ENCODE peak calls at places on chromosomes 1 and 21, in six cellular contexts. F, U, D, L, W and X are unnamed samples.

GRCh38 chr1:31182352-31182751 is 57.3 kb downstream of the NKAIN1 start:
- DNase-seq in F (peak), U (peak), D (peak), L (peak), W (peak), X (peak)

GRCh38 chr1:37151789-37152188 is 117.5 kb upstream of the GRIK3 start:
- DNase-seq in F (no peak), U (no peak), D (no peak), L (no peak), W (no peak), X (no peak)

GRCh38 chr1:88595355-88595754 is 88.7 kb upstream of the PKN2 start:
- DNase-seq in F (peak), U (peak), D (no peak), L (peak), W (no peak), X (no peak)

GRCh38 chr1:204972461-204972860 is 70.6 kb upstream of the CNTN2 start:
- DNase-seq in F (no peak), U (no peak), D (no peak), L (no peak), W (no peak), X (no peak)

GRCh38 chr1:42322577-42322976 is 12.5 kb downstream of the FOXJ3 start:
- DNase-seq in F (no peak), U (peak), D (no peak), L (no peak), W (no peak), X (no peak)

GRCh38 chr1:156876281-156876680 is 15.6 kb downstream of the NTRK1 start:
- DNase-seq in F (no peak), U (no peak), D (no peak), L (no peak), W (no peak), X (peak)

GRCh38 chr1:116772648-116773045 is 18.4 kb downstream of the CD2 start:
- DNase-seq in F (no peak), U (no peak), D (no peak), L (no peak), W (no peak), X (no peak)

GRCh38 chr1:214187152-214187900 is 93.6 kb upstream of the SMYD2 start:
- DNase-seq in F (no peak), U (no peak), D (peak), L (no peak), W (no peak), X (peak)

GRCh38 chr21:45323487-45324380 is 36.0 kb upstream of the POFUT2 start:
- DNase-seq in F (no peak), U (peak), D (no peak), L (no peak), W (no peak), X (peak)

GRCh38 chr1:248404024-248404423 is 1.2 kb downstream of the OR2T1 start:
- DNase-seq in F (peak), U (peak), D (no peak), L (no peak), W (peak), X (no peak)

GRCh38 chr1:18955442-18956188 is 861 bp downstream of the IFFO2 start:
- DNase-seq in F (peak), U (no peak), D (peak), L (no peak), W (no peak), X (peak)

GRCh38 chr1:44024903-44025525 is 6.2 kb downstream of the SLC6A9 start:
- DNase-seq in F (no peak), U (no peak), D (peak), L (no peak), W (no peak), X (no peak)

GRCh38 chr21:46667735-46668380 is 32.4 kb downstream of the PRMT2 start:
- DNase-seq in F (no peak), U (peak), D (peak), L (peak), W (no peak), X (peak)

GRCh38 chr1:9872430-9873165 is 37.5 kb downstream of the CTNNBIP1 start:
- DNase-seq in F (no peak), U (peak), D (no peak), L (no peak), W (no peak), X (no peak)

GRCh38 chr1:187276677-187277076 is 447.9 kb downstream of the PLA2G4A start:
- DNase-seq in F (no peak), U (no peak), D (no peak), L (no peak), W (no peak), X (no peak)

GRCh38 chr1:81802601-81803422 is 2.1 kb downstream of the ADGRL2 start:
- DNase-seq in F (no peak), U (peak), D (peak), L (no peak), W (no peak), X (peak)

GRCh38 chr1:25744140-25744581 is 55.8 kb upstream of the SELENON start:
- DNase-seq in F (no peak), U (peak), D (peak), L (no peak), W (peak), X (peak)

GRCh38 chr1:231738554-231738953 is 112.0 kb downstream of the DISC1 start:
- DNase-seq in F (no peak), U (no peak), D (no peak), L (no peak), W (no peak), X (no peak)

GRCh38 chr1:208766812-208767211 is 522.6 kb upstream of the PLXNA2 start:
- DNase-seq in F (no peak), U (no peak), D (no peak), L (no peak), W (no peak), X (no peak)

GRCh38 chr1:55448261-55448660 is 233.1 kb upstream of the USP24 start:
- DNase-seq in F (no peak), U (no peak), D (no peak), L (no peak), W (no peak), X (no peak)

GRCh38 chr1:116762781-116763115 is 8.5 kb downstream of the CD2 start:
- DNase-seq in F (peak), U (no peak), D (no peak), L (no peak), W (no peak), X (no peak)

GRCh38 chr1:107897428-107898339 is 67.3 kb downstream of the VAV3 start:
- DNase-seq in F (no peak), U (no peak), D (no peak), L (no peak), W (no peak), X (no peak)

GRCh38 chr1:108502624-108503023 is 52.5 kb downstream of the NBPF6 start:
- DNase-seq in F (no peak), U (peak), D (no peak), L (no peak), W (no peak), X (no peak)

GRCh38 chr1:85274969-85275453 is 1.4 kb downstream of the BCL10 start:
- DNase-seq in F (no peak), U (peak), D (no peak), L (peak), W (peak), X (no peak)

GRCh38 chr1:12552111-12552888 is 65.7 kb downstream of the DHRS3 start:
- DNase-seq in F (peak), U (no peak), D (no peak), L (no peak), W (no peak), X (no peak)

GRCh38 chr1:185813401-185813979 is 79.3 kb downstream of the HMCN1 start:
- DNase-seq in F (peak), U (peak), D (peak), L (peak), W (peak), X (no peak)

GRCh38 chr1:109516872-109517271 is 7.3 kb upstream of the AMIGO1 start:
- DNase-seq in F (no peak), U (peak), D (no peak), L (no peak), W (no peak), X (no peak)

GRCh38 chr21:45747802-45748445 is 104.4 kb downstream of the PCBP3 start:
- DNase-seq in F (no peak), U (peak), D (peak), L (no peak), W (peak), X (no peak)

GRCh38 chr1:32240140-32240951 is 6.7 kb upstream of the FAM167B start:
- DNase-seq in F (no peak), U (peak), D (peak), L (no peak), W (peak), X (peak)

GRCh38 chr1:179831852-179832699 is 45.5 kb downstream of the TOR1AIP2 start:
- DNase-seq in F (no peak), U (peak), D (no peak), L (no peak), W (no peak), X (no peak)

GRCh38 chr1:36751525-36751924 is 268.8 kb upstream of the CSF3R start:
- DNase-seq in F (no peak), U (no peak), D (no peak), L (peak), W (peak), X (no peak)

GRCh38 chr1:180563013-180563827 is 4.5 kb downstream of the OVAAL start:
- DNase-seq in F (peak), U (peak), D (no peak), L (peak), W (peak), X (no peak)

DNA sequence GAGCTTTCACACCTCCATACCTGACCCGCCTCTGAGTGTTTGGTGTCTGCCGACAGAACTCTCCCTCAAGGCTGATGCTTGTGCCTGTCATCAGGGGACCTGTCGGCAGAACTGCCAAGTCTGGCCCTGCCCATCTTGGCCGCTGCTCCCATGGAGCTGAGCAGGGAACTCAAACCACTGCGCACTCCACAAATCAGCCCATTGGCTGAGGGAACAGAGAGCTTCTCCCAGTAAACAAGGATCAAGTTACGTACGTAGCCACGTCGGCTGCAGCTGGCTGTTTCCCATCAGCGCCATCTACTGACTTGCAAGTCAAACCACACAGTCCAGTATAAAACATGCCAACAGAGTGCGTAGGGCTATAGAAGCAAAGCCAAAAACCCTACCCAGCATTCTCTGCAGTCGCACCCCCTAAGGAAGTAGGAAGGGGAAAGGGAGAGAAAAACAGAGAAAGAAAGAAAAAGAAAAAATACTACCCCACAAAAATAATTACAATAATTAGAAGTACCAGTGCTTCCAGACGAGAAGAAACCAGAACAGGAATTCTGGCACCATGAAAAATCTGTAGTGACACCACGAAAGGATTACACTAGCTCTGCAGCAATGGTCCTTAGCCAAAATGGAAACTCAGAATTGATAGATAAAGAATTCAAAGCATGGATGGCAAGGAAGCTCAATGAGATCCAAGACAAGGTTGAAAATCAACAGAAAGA is 13.1 kb downstream of the KRTAP13-1 start:
- DNase-seq in F (peak), U (no peak), D (peak), L (peak), W (peak), X (peak)
- TF ChIP-seq USF2 in F (no peak), U (no peak), D (no peak), L (no peak), W (no peak), X (no peak)

GRCh38 chr1:212532469-212533235 is 75.9 kb upstream of the ATF3 start:
- DNase-seq in F (no peak), U (no peak), D (no peak), L (no peak), W (no peak), X (no peak)
- TF ChIP-seq USF2 in F (no peak), U (no peak), D (no peak), L (no peak), W (no peak), X (no peak)

DNA sequence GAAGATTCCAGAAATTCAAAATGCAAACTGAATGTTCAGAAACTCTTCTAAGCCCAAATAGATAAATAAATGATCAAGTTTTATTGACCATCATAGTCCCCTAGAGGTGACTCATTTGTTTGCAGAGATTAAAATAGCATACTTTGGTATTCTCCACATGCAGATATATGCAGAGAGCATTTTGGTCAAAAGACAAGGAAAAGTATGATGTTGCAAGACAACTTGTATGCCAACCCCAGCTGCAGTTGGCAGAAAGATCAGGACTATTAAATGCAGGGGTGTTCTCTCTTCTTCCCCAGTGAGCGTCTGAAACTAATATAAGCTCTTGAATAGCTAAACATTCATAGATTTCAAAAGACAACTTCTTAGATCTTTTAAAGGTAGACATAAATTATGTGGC is 404.9 kb downstream of the LTN1 start:
- DNase-seq in F (no peak), U (peak), D (no peak), L (no peak), W (no peak), X (no peak)
- TF ChIP-seq USF2 in F (no peak), U (no peak), D (no peak), L (no peak), W (no peak), X (no peak)

GRCh38 chr1:163535401-163535800 is 213.6 kb downstream of the NUF2 start:
- DNase-seq in F (no peak), U (no peak), D (no peak), L (no peak), W (no peak), X (no peak)

GRCh38 chr1:163538682-163539081 is 216.9 kb downstream of the NUF2 start:
- DNase-seq in F (no peak), U (no peak), D (no peak), L (no peak), W (no peak), X (no peak)

GRCh38 chr1:163540727-163541126 is 219.0 kb downstream of the NUF2 start:
- DNase-seq in F (no peak), U (no peak), D (no peak), L (no peak), W (no peak), X (no peak)

GRCh38 chr1:163535807-163536206 is 214.1 kb downstream of the NUF2 start:
- DNase-seq in F (no peak), U (peak), D (peak), L (no peak), W (no peak), X (no peak)

GRCh38 chr1:163537809-163538208 is 216.1 kb downstream of the NUF2 start:
- DNase-seq in F (no peak), U (no peak), D (no peak), L (no peak), W (no peak), X (no peak)
- TF ChIP-seq USF2 in F (no peak), U (no peak), D (no peak), L (no peak), W (no peak), X (no peak)

DNA sequence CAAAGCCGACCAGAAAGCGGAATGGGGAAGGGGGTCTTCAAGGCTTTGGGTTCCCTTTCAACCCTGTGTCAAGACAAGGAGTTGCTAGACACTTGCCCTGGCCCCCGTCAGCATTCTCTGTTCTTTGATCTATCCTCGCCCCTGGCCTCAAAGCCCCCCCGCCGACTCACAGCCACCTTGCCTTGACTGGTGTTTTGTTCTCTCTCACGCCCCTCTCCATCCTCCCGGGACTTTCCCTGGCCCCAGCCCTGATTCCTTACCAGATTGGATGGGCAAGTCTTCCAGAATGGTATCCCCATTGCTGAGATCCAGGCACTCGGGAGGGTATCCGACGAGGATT is 610 bp downstream of the YOD1 start:
- DNase-seq in F (no peak), U (no peak), D (no peak), L (no peak), W (no peak), X (peak)
- TF ChIP-seq USF2 in F (no peak), U (no peak), D (no peak), L (no peak), W (no peak), X (no peak)

GRCh38 chr1:227317541-227318002 is 720 bp downstream of the CDC42BPA start:
- DNase-seq in F (peak), U (peak), D (peak), L (peak), W (peak), X (peak)
- TF ChIP-seq USF2 in F (no peak), U (no peak), D (no peak), L (no peak), W (no peak), X (no peak)